ENCODE peak calls at places on chromosome 12, in five cellular contexts. One of them, this sample, is unnamed.

GRCh38 chr12:65156366-65156831 is 13.0 kb upstream of the LEMD3 start:
- DNase-seq in HepG2: no peak
- DNase-seq in GM12878: peak; percentile 77
- DNase-seq in K562: no peak
- DNase-seq in H1: no peak
- DNase-seq in this sample: no peak

GRCh38 chr12:116964004-116964739 is 53.4 kb downstream of the FBXW8 start:
- DNase-seq in HepG2: no peak
- DNase-seq in GM12878: no peak
- DNase-seq in K562: no peak
- DNase-seq in H1: no peak
- DNase-seq in this sample: no peak

GRCh38 chr12:93072340-93072739 is 143.2 kb upstream of the EEA1 start:
- DNase-seq in HepG2: no peak
- DNase-seq in GM12878: no peak
- DNase-seq in K562: no peak
- DNase-seq in H1: no peak
- DNase-seq in this sample: no peak

GRCh38 chr12:93741741-93742085 is 64.5 kb downstream of the CRADD start:
- DNase-seq in HepG2: peak; percentile 4
- DNase-seq in GM12878: no peak
- DNase-seq in K562: peak; percentile 21
- DNase-seq in H1: peak; percentile 73
- DNase-seq in this sample: no peak

GRCh38 chr12:121578230-121579189 is 2.3 kb downstream of the KDM2B start:
- DNase-seq in HepG2: no peak
- DNase-seq in GM12878: no peak
- DNase-seq in K562: no peak
- DNase-seq in H1: peak; percentile 34
- DNase-seq in this sample: no peak

GRCh38 chr12:34403706-34404376 is 381.5 kb downstream of the ALG10 start:
- DNase-seq in HepG2: no peak
- DNase-seq in GM12878: no peak
- DNase-seq in K562: no peak
- DNase-seq in H1: no peak
- DNase-seq in this sample: no peak

GRCh38 chr12:97943359-97943758 is 480.8 kb downstream of the RMST start:
- DNase-seq in HepG2: no peak
- DNase-seq in GM12878: no peak
- DNase-seq in K562: no peak
- DNase-seq in H1: no peak
- DNase-seq in this sample: no peak

GRCh38 chr12:65937806-65938205 is 113.5 kb downstream of the HMGA2 start:
- DNase-seq in HepG2: no peak
- DNase-seq in GM12878: no peak
- DNase-seq in K562: no peak
- DNase-seq in H1: no peak
- DNase-seq in this sample: no peak

GRCh38 chr12:30687265-30687986 is 8.2 kb downstream of the IPO8 start:
- DNase-seq in HepG2: peak; percentile 8
- DNase-seq in GM12878: no peak
- DNase-seq in K562: no peak
- DNase-seq in H1: no peak
- DNase-seq in this sample: no peak

GRCh38 chr12:126397071-126397571 is 1331.9 kb downstream of the AACS start:
- DNase-seq in HepG2: no peak
- DNase-seq in GM12878: no peak
- DNase-seq in K562: no peak
- DNase-seq in H1: no peak
- DNase-seq in this sample: no peak

GRCh38 chr12:113207621-113208040 is 13.6 kb upstream of the TPCN1 start:
- DNase-seq in HepG2: no peak
- DNase-seq in GM12878: no peak
- DNase-seq in K562: no peak
- DNase-seq in H1: no peak
- DNase-seq in this sample: no peak

DNA sequence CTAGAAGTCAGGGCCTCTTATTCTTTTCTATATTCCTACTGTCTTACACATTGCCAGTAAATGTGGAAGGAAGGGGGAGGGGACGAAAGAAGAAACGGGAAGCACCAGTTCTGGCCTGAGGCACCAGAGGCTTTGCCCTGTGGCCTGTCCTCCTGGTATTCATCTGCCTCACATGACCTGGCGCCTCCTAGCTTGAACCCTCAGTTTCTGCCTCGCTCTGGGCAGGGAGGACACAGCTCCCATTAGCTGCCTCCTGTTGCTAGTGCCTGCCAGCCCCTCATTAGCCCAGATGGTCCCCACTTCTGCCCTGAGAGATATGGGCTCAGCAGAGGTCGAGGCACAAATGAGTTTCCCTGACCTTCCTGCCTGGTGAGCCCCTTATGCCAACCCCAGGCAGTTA is 3.0 kb upstream of the PLEKHG6 start:
- DNase-seq in HepG2: no peak
- DNase-seq in GM12878: no peak
- DNase-seq in K562: no peak
- DNase-seq in H1: no peak
- DNase-seq in this sample: no peak
- TF ChIP-seq MAX in HepG2: no peak
- TF ChIP-seq MAX in GM12878: no peak
- TF ChIP-seq MAX in K562: no peak
- TF ChIP-seq MAX in H1: no peak
- TF ChIP-seq MAX in this sample: no peak

DNA sequence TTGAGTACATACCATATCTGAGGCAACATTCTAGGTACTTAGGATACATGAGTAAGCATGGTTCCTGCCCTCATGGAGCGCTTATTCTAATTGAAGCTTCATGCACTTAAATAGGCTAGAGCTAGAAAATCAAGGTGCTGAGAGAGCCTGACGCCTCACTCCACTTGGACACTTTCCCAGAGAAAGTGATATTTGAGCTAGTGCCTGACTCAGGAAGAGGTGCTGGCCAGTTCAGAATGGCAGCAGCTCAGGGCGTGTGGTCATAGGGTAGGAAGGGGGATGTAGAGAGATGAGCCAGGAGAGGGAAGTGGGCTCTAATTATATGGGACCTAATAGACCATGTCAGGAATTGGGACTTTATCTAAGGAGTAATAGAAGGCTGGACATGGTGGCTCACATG is 33.3 kb downstream of the TULP3 start:
- DNase-seq in HepG2: no peak
- DNase-seq in GM12878: no peak
- DNase-seq in K562: no peak
- DNase-seq in H1: no peak
- DNase-seq in this sample: no peak
- TF ChIP-seq SRF in HepG2: no peak
- TF ChIP-seq SRF in GM12878: no peak
- TF ChIP-seq SRF in K562: no peak
- TF ChIP-seq SRF in H1: no peak
- TF ChIP-seq SRF in this sample: no peak

GRCh38 chr12:47868552-47869031 is 36.2 kb downstream of the VDR start:
- DNase-seq in HepG2: no peak
- DNase-seq in GM12878: peak; percentile 76
- DNase-seq in K562: no peak
- DNase-seq in H1: no peak
- DNase-seq in this sample: no peak

GRCh38 chr12:47870175-47870781 is 34.5 kb downstream of the VDR start:
- DNase-seq in HepG2: peak; percentile 54
- DNase-seq in GM12878: peak; percentile 43
- DNase-seq in K562: peak; percentile 41
- DNase-seq in H1: peak; percentile 17
- DNase-seq in this sample: no peak

GRCh38 chr12:47864646-47865235 is 40.1 kb downstream of the VDR start:
- DNase-seq in HepG2: no peak
- DNase-seq in GM12878: no peak
- DNase-seq in K562: no peak
- DNase-seq in H1: no peak
- DNase-seq in this sample: no peak

GRCh38 chr12:47868041-47868440 is 36.8 kb downstream of the VDR start:
- DNase-seq in HepG2: no peak
- DNase-seq in GM12878: no peak
- DNase-seq in K562: no peak
- DNase-seq in H1: no peak
- DNase-seq in this sample: no peak

DNA sequence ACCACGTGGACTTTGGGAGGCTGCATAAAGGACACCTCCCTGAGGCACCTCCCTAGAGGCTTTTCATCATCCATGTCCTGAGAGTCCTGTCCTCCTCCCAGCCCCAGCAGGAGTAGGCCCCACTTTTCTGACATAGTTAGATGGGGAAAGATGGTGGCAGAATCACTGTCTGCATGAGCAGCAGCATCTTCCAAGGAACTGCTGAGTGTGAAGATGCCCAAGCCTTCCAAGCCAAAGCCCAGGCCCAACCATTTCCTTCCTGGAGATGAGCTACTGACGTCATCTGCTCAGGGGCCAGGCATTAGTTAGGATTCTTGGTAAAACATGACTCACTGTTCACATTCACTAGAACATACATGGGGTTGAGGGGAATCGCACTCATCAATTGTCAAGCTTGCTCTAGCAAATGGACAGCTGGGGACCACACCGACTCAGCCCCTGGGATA is 37.3 kb downstream of the VDR start:
- DNase-seq in HepG2: no peak
- DNase-seq in GM12878: no peak
- DNase-seq in K562: peak; percentile 56
- DNase-seq in H1: no peak
- DNase-seq in this sample: no peak
- TF ChIP-seq MAX in HepG2: no peak
- TF ChIP-seq MAX in GM12878: no peak
- TF ChIP-seq MAX in K562: no peak
- TF ChIP-seq MAX in H1: no peak
- TF ChIP-seq MAX in this sample: no peak

DNA sequence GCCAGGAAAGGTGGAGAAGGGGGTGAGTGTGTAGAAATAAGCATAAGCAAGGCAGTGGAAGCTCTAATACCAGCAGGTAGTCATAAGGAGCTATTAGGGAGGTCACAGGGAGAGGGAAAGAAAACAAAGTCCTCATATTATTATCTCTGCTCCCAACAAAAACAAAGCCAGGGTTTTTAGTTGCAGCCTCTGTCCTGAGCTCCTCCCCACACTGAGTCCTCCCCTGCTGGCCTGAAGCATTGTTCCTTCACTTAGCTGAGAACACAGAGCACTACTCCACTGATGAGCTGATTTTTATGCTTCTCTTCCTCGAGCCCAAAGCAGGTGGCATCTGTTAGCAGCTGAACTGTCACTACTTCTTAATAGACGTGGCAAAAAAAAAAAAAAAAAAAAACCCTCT is 10.4 kb upstream of the STAC3 start:
- DNase-seq in HepG2: no peak
- DNase-seq in GM12878: no peak
- DNase-seq in K562: no peak
- DNase-seq in H1: no peak
- DNase-seq in this sample: no peak
- TF ChIP-seq SRF in HepG2: no peak
- TF ChIP-seq SRF in GM12878: no peak
- TF ChIP-seq SRF in K562: no peak
- TF ChIP-seq SRF in H1: no peak
- TF ChIP-seq SRF in this sample: no peak

GRCh38 chr12:128753438-128753837 is 70.3 kb downstream of the SLC15A4 start:
- DNase-seq in HepG2: no peak
- DNase-seq in GM12878: no peak
- DNase-seq in K562: no peak
- DNase-seq in H1: no peak
- DNase-seq in this sample: no peak
- TF ChIP-seq MAX in HepG2: no peak
- TF ChIP-seq MAX in GM12878: no peak
- TF ChIP-seq MAX in K562: no peak
- TF ChIP-seq MAX in H1: no peak
- TF ChIP-seq MAX in this sample: no peak